ENCODE peak calls at places on chromosomes 16 and 17, in four cellular contexts. Y is GM23248, K is HCT116, U is adipocyte. D is an unnamed sample.

GRCh38 chr16:89565506-89566372 is 5.3 kb downstream of the RPL13 start:
- DNase-seq in Y (peak; percentile 71), K (peak; percentile 69), U (peak; percentile 64), D (peak; percentile 80)

GRCh38 chr17:77352996-77353395 is 212.2 kb downstream of the SEC14L1 start:
- DNase-seq in Y (no peak), K (no peak), U (no peak), D (no peak)

GRCh38 chr17:56291226-56291805 is 138.0 kb downstream of the ANKFN1 start:
- DNase-seq in Y (peak; percentile 23), K (no peak), U (no peak), D (no peak)

GRCh38 chr16:21703589-21704174 is 39.9 kb downstream of the OTOA start:
- DNase-seq in Y (no peak), K (no peak), U (no peak), D (no peak)

GRCh38 chr16:68972720-68973119 is 129.4 kb downstream of the TANGO6 start:
- DNase-seq in Y (peak; percentile 40), K (no peak), U (no peak), D (no peak)

GRCh38 chr17:78973196-78973595 is 6.5 kb downstream of the LGALS3BP start:
- DNase-seq in Y (no peak), K (no peak), U (no peak), D (peak; percentile 80)

GRCh38 chr17:17567631-17568030 is 23.9 kb downstream of the PEMT start:
- DNase-seq in Y (no peak), K (no peak), U (no peak), D (no peak)

GRCh38 chr16:14378684-14379467 is 251.2 kb downstream of the PARN start:
- DNase-seq in Y (peak; percentile 92), K (no peak), U (peak; percentile 69), D (no peak)

GRCh38 chr16:397135-397661 is at the start of gene NME4:
- DNase-seq in Y (peak; percentile 77), K (no peak), U (peak; percentile 73), D (peak; percentile 80)

GRCh38 chr17:49360796-49361128 is 1.3 kb downstream of the ZNF652 start:
- DNase-seq in Y (no peak), K (no peak), U (peak; percentile 57), D (no peak)

GRCh38 chr17:55702150-55702549 is 20.5 kb downstream of the TMEM100 start:
- DNase-seq in Y (no peak), K (no peak), U (no peak), D (no peak)

GRCh38 chr16:17469011-17469741 is 1.6 kb downstream of the XYLT1 start:
- DNase-seq in Y (peak; percentile 89), K (no peak), U (peak; percentile 80), D (no peak)

GRCh38 chr16:85150331-85150940 is 38.2 kb upstream of the CIBAR2 start:
- DNase-seq in Y (no peak), K (no peak), U (no peak), D (no peak)

GRCh38 chr17:59786213-59786535 is 78.7 kb downstream of the VMP1 start:
- DNase-seq in Y (no peak), K (no peak), U (no peak), D (no peak)

GRCh38 chr17:65314212-65314611 is 177.0 kb downstream of the RGS9 start:
- DNase-seq in Y (no peak), K (no peak), U (no peak), D (no peak)

GRCh38 chr17:10059684-10060211 is 138.7 kb downstream of the GAS7 start:
- DNase-seq in Y (peak; percentile 38), K (no peak), U (peak; percentile 50), D (no peak)

GRCh38 chr17:39152134-39152884 is 872 bp upstream of the PLXDC1 start:
- DNase-seq in Y (no peak), K (peak; percentile 28), U (no peak), D (peak; percentile 81)

GRCh38 chr16:17944345-17944744 is 392.2 kb downstream of the NPIPA8 start:
- DNase-seq in Y (no peak), K (no peak), U (no peak), D (no peak)

GRCh38 chr16:1638757-1639156 is 26.6 kb downstream of the CRAMP1 start:
- DNase-seq in Y (no peak), K (no peak), U (no peak), D (no peak)

GRCh38 chr16:1639282-1639681 is 27.1 kb downstream of the CRAMP1 start:
- DNase-seq in Y (no peak), K (no peak), U (no peak), D (no peak)

GRCh38 chr16:1641261-1641660 is 29.1 kb downstream of the CRAMP1 start:
- DNase-seq in Y (no peak), K (no peak), U (no peak), D (no peak)

GRCh38 chr16:1640261-1640956 is 28.2 kb downstream of the CRAMP1 start:
- DNase-seq in Y (no peak), K (no peak), U (no peak), D (peak; percentile 75)

GRCh38 chr16:1639840-1640239 is 27.7 kb downstream of the CRAMP1 start:
- DNase-seq in Y (no peak), K (no peak), U (no peak), D (no peak)
- H3K9ac ChIP-seq in Y (no peak overlapping the region), K (no peak overlapping the region), U (no peak overlapping the region), D (no peak overlapping the region)

GRCh38 chr16:1871974-1872635 is at the start of gene MEIOB:
- DNase-seq in Y (peak; percentile 54), K (no peak), U (peak; percentile 39), D (peak; percentile 75)
- H3K4me3 ChIP-seq in Y (peak within 1 kb of the TSS; percentile 59), K (peak within 1 kb of the TSS; percentile 42), U (no peak within 1 kb of the TSS), D (no peak within 1 kb of the TSS)

GRCh38 chr16:57301126-57301817 is 16.8 kb upstream of the PLLP start:
- DNase-seq in Y (no peak), K (no peak), U (no peak), D (peak; percentile 84)
- H3K36me3 ChIP-seq in Y (no peaks in the 10 kb centered on the region), K (no peaks in the 10 kb centered on the region), U (no peaks in the 10 kb centered on the region), D (no peaks in the 10 kb centered on the region)

GRCh38 chr16:11683140-11683539 is 14.9 kb downstream of the SNN start:
- DNase-seq in Y (no peak), K (no peak), U (no peak), D (no peak)

GRCh38 chr16:11681526-11681925 is 13.3 kb downstream of the SNN start:
- DNase-seq in Y (no peak), K (no peak), U (no peak), D (peak; percentile 73)

GRCh38 chr16:11684231-11685025 is 16.2 kb downstream of the SNN start:
- DNase-seq in Y (no peak), K (no peak), U (no peak), D (no peak)

GRCh38 chr16:11681977-11682654 is 13.9 kb downstream of the SNN start:
- DNase-seq in Y (no peak), K (no peak), U (no peak), D (no peak)

DNA sequence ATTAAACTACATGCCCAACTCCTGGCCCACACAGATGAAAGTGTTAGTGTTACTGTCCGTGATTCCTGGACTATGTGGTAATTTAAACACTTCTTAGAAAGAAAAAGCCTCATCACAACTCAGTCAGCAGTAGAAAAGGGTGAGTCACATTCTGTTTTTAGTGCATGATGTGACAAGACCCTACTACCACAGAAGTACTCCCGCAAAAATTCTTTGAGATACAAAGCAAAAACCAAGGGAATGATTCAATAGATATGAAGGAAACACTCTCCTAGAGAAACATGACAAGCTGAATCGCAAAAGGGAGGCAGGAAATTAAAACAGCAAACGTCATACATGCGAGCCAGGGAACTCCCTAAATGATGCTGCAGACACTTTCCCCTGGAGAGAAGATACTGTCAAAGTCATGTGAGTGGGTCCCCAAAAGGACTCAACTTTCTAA is 14.4 kb downstream of the SNN start:
- DNase-seq in Y (peak; percentile 95), K (no peak), U (peak; percentile 63), D (no peak)
- H3K9ac ChIP-seq in Y (peak overlapping the region; percentile 54), K (no peak overlapping the region), U (no peak overlapping the region), D (no peak overlapping the region)

GRCh38 chr17:36837193-36837592 is 100.1 kb upstream of the LHX1 start:
- DNase-seq in Y (no peak), K (no peak), U (no peak), D (no peak)
- H3K4me3 ChIP-seq in Y (no peak overlapping the region), K (no peak overlapping the region), U (no peak overlapping the region), D (no peak overlapping the region)

GRCh38 chr16:11064202-11064540 is 119.8 kb downstream of the CLEC16A start:
- DNase-seq in Y (no peak), K (no peak), U (no peak), D (no peak)
- H3K36me3 ChIP-seq in Y (no peaks in the 10 kb centered on the region), K (no peaks in the 10 kb centered on the region), U (peaks cover 22% of the 10 kb centered on the region), D (peaks cover 5% of the 10 kb centered on the region)

GRCh38 chr16:72985148-72985882 is 62.6 kb downstream of the ZFHX3 start:
- DNase-seq in Y (peak; percentile 83), K (no peak), U (peak; percentile 91), D (no peak)
- H3K9ac ChIP-seq in Y (peak overlapping the region; percentile 64), K (no peak overlapping the region), U (peak overlapping the region; percentile 84), D (no peak overlapping the region)

D was measured in kidney.